ENCODE peak calls at places on chromosomes 1 and 21, in seven cellular contexts. Y, P, W, R, Z, K and H are unnamed samples. For H3K36me3, the result is how much of the 10 kb centered on the place peaks cover.

GRCh38 chr1:223116950-223117349 is 26.1 kb downstream of the TLR5 start:
- DNase-seq in Y (no peak), P (no peak), K (no peak), R (no peak), Z (no peak), W (no peak), H (no peak)

GRCh38 chr1:207938016-207938415 is 27.1 kb upstream of the CD34 start:
- DNase-seq in Y (no peak), Z (no peak), K (peak), P (no peak), W (no peak), R (peak), H (no peak)

GRCh38 chr1:23483327-23484252 is at the start of gene ASAP3:
- DNase-seq in Y (peak), P (no peak), W (no peak), R (peak), K (peak), Z (peak), H (no peak)

GRCh38 chr1:109255673-109256072 is 6.3 kb downstream of the CELSR2 start:
- DNase-seq in Y (no peak), P (no peak), W (no peak), R (no peak), K (no peak), Z (no peak), H (no peak)

GRCh38 chr1:100767176-100767876 is 47.8 kb downstream of the VCAM1 start:
- DNase-seq in Z (no peak), K (peak), Y (no peak), P (no peak), W (no peak), R (no peak), H (no peak)

GRCh38 chr1:1567152-1567830 is 7.4 kb downstream of the SSU72 start:
- DNase-seq in W (no peak), Z (no peak), Y (peak), K (no peak), P (no peak), R (no peak), H (no peak)

GRCh38 chr1:81179239-81179638 is 621.5 kb upstream of the ADGRL2 start:
- DNase-seq in R (peak), Z (no peak), K (peak), W (no peak), Y (no peak), P (no peak), H (no peak)

GRCh38 chr1:10338047-10338446 is 60.8 kb upstream of the PGD start:
- DNase-seq in Y (peak), K (peak), W (no peak), R (peak), P (no peak), Z (peak), H (no peak)

GRCh38 chr1:184877992-184878391 is 96.3 kb downstream of the NIBAN1 start:
- DNase-seq in Y (no peak), Z (no peak), K (no peak), R (no peak), W (no peak), P (no peak), H (no peak)

GRCh38 chr21:40507978-40508377 is 339.0 kb downstream of the DSCAM start:
- DNase-seq in W (no peak), Z (no peak), Y (no peak), P (no peak), R (no peak), K (no peak), H (no peak)

GRCh38 chr1:179938752-179939151 is 15.9 kb upstream of the CEP350 start:
- DNase-seq in Z (no peak), R (peak), K (peak), W (no peak), Y (no peak), P (no peak), H (no peak)

GRCh38 chr1:199774433-199775089 is 252.9 kb upstream of the NR5A2 start:
- DNase-seq in Z (no peak), K (peak), W (no peak), R (peak), P (no peak), Y (no peak), H (no peak)

GRCh38 chr21:44261675-44262295 is at the start of gene DNMT3L:
- DNase-seq in Y (peak), P (no peak), W (no peak), K (no peak), R (no peak), Z (no peak), H (no peak)

GRCh38 chr1:168243200-168243599 is 17.4 kb downstream of the SFT2D2 start:
- DNase-seq in R (no peak), K (no peak), Z (no peak), Y (no peak), P (no peak), W (no peak), H (no peak)

GRCh38 chr1:227926896-227927885 is 20.5 kb downstream of the WNT9A start:
- DNase-seq in R (no peak), Y (peak), Z (no peak), K (no peak), W (no peak), P (no peak), H (no peak)

GRCh38 chr1:229420765-229421164 is 13.1 kb downstream of the ACTA1 start:
- DNase-seq in R (peak), Y (no peak), Z (no peak), K (no peak), P (no peak), W (no peak), H (no peak)

GRCh38 chr1:233244183-233244582 is 51.3 kb downstream of the PCNX2 start:
- DNase-seq in R (peak), W (no peak), Z (no peak), P (no peak), Y (no peak), K (peak), H (no peak)

GRCh38 chr1:56385314-56385713 is 194.0 kb downstream of the PLPP3 start:
- DNase-seq in P (no peak), Z (no peak), R (no peak), Y (no peak), K (no peak), W (no peak), H (no peak)

GRCh38 chr1:2864203-2864905 is 62.9 kb upstream of the TTC34 start:
- DNase-seq in P (no peak), R (no peak), Z (no peak), Y (peak), K (no peak), W (no peak), H (no peak)

GRCh38 chr1:84089470-84090261 is 54.4 kb upstream of the PRKACB start:
- DNase-seq in R (peak), K (peak), P (no peak), Z (no peak), W (no peak), Y (no peak), H (no peak)

GRCh38 chr1:18948048-18948912 is 8.2 kb downstream of the IFFO2 start:
- DNase-seq in K (peak), P (peak), Y (no peak), R (no peak), W (peak), Z (no peak), H (peak)

GRCh38 chr1:243851765-243852164 is 1.7 kb upstream of the AKT3 start:
- DNase-seq in P (no peak), Y (no peak), Z (no peak), W (no peak), R (no peak), K (no peak), H (no peak)

GRCh38 chr21:37365657-37366487 is 701 bp upstream of the DYRK1A start:
- DNase-seq in W (peak), P (no peak), R (peak), Z (peak), K (peak), Y (peak), H (peak)

GRCh38 chr1:56666112-56666608 is 21.0 kb downstream of the PRKAA2 start:
- DNase-seq in P (no peak), Z (no peak), W (no peak), K (no peak), R (no peak), Y (no peak), H (no peak)

GRCh38 chr1:35202048-35202719 is 9.2 kb upstream of the SFPQ start:
- DNase-seq in K (peak), P (no peak), Y (peak), R (peak), Z (peak), W (peak), H (peak)

GRCh38 chr1:20430355-20431290 is 55.4 kb downstream of the CAMK2N1 start:
- DNase-seq in R (peak), Y (no peak), P (no peak), K (peak), W (no peak), Z (no peak), H (no peak)

GRCh38 chr1:155940531-155940992 is 876 bp upstream of the RXFP4 start:
- DNase-seq in K (peak), R (peak), W (no peak), Z (no peak), Y (no peak), P (no peak), H (peak)

GRCh38 chr1:20385630-20386029 is 95.0 kb downstream of the VWA5B1 start:
- DNase-seq in W (no peak), R (no peak), Y (no peak), K (no peak), Z (no peak), P (no peak), H (peak)

GRCh38 chr1:41242645-41243171 is 602 bp upstream of the SCMH1 start:
- DNase-seq in P (no peak), K (no peak), Z (no peak), R (no peak), W (no peak), Y (no peak), H (no peak)

GRCh38 chr1:2248127-2248826 is 20.2 kb downstream of the SKI start:
- DNase-seq in Y (no peak), R (peak), P (no peak), K (no peak), W (no peak), Z (no peak), H (peak)

GRCh38 chr1:17572264-17572985 is 32.9 kb downstream of the ARHGEF10L start:
- DNase-seq in R (peak), W (no peak), Y (no peak), K (no peak), Z (no peak), P (no peak), H (no peak)

GRCh38 chr1:203733009-203733863 is 31.7 kb upstream of the LAX1 start:
- DNase-seq in Z (no peak), P (no peak), Y (no peak), K (no peak), W (no peak), R (no peak), H (no peak)
- H3K36me3 ChIP-seq in Z (half or more), P (under half), Y (half or more), K (under half), W (under half), R (under half), H (under half)

GRCh38 chr1:187476671-187477070 is 647.9 kb downstream of the PLA2G4A start:
- DNase-seq in W (no peak), K (peak), Y (no peak), R (no peak), Z (no peak), P (no peak), H (no peak)

GRCh38 chr1:187477103-187477502 is 648.4 kb downstream of the PLA2G4A start:
- DNase-seq in W (no peak), P (no peak), K (no peak), Y (no peak), R (no peak), Z (no peak), H (no peak)

GRCh38 chr1:187481581-187482148 is 652.9 kb downstream of the PLA2G4A start:
- DNase-seq in W (no peak), R (no peak), K (no peak), P (no peak), Z (no peak), Y (no peak), H (no peak)
- H3K4me3 ChIP-seq in W (no peak), R (no peak), K (no peak), P (no peak), Z (no peak), Y (no peak), H (no peak)

GRCh38 chr1:247338723-247339270 is 7.1 kb upstream of the ZNF496 start:
- DNase-seq in Y (no peak), K (peak), P (no peak), W (no peak), Z (no peak), R (no peak), H (no peak)
- H3K36me3 ChIP-seq in Y (under half), K (under half), P (under half), W (under half), Z (under half), R (under half), H (under half)

GRCh38 chr1:220879509-220880366 is 495 bp downstream of the HLX start:
- DNase-seq in Y (peak), P (no peak), R (no peak), W (no peak), K (peak), Z (peak), H (peak)
- H3K4me3 ChIP-seq in Y (peak), P (peak), R (peak), W (peak), K (peak), Z (peak), H (peak)

DNA sequence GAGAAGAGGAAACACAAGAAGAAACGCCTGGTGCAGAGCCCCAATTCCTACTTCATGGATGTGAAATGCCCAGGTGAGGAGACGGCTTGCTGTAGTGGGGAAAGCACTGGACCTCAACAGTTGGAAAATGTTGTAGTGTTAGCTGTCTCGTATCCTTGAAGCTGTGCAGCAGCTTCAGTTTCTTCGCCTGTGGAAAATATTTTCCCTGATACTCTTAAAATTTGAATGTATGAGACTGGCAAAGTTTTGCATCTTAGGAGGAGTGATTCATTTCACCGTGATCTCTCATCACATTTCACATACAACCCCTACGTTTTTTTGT is 550 bp downstream of the RPS27 start:
- DNase-seq in P (no peak), Y (no peak), R (no peak), Z (no peak), K (peak), W (no peak), H (no peak)
- H3K36me3 ChIP-seq in P (under half), Y (under half), R (under half), Z (under half), K (under half), W (under half), H (under half)

GRCh38 chr1:107362468-107362867 is 221.6 kb downstream of the NTNG1 start:
- DNase-seq in R (no peak), P (no peak), W (no peak), Y (no peak), K (no peak), Z (no peak), H (no peak)

GRCh38 chr1:107358611-107359342 is 217.9 kb downstream of the NTNG1 start:
- DNase-seq in K (peak), Z (no peak), W (no peak), P (no peak), R (no peak), Y (no peak), H (no peak)

GRCh38 chr1:107357381-107357780 is 216.5 kb downstream of the NTNG1 start:
- DNase-seq in Z (no peak), P (no peak), W (no peak), R (no peak), Y (no peak), K (peak), H (no peak)

GRCh38 chr1:107359472-107360241 is 218.8 kb downstream of the NTNG1 start:
- DNase-seq in Z (no peak), P (no peak), K (no peak), W (no peak), R (no peak), Y (no peak), H (no peak)
- H3K4me3 ChIP-seq in Z (no peak), P (no peak), K (no peak), W (no peak), R (no peak), Y (no peak), H (peak)

GRCh38 chr1:26471498-26472329 is 526 bp upstream of the HMGN2 start:
- DNase-seq in R (peak), P (peak), Y (peak), Z (peak), K (peak), W (peak), H (peak)

GRCh38 chr1:26474824-26475223 is 2.6 kb downstream of the HMGN2 start:
- DNase-seq in Z (no peak), K (no peak), W (no peak), P (no peak), R (peak), Y (no peak), H (no peak)

GRCh38 chr1:26471201-26471497 is 1.1 kb upstream of the HMGN2 start:
- DNase-seq in R (no peak), W (no peak), P (no peak), Y (no peak), Z (no peak), K (no peak), H (no peak)

GRCh38 chr1:26472901-26473845 is 933 bp downstream of the HMGN2 start:
- DNase-seq in K (peak), Y (peak), Z (peak), W (peak), R (peak), P (peak), H (peak)

GRCh38 chr1:26472330-26472900 is at the start of gene HMGN2:
- DNase-seq in Y (peak), Z (peak), P (peak), K (peak), W (peak), R (peak), H (peak)
- H3K36me3 ChIP-seq in Y (half or more), Z (under half), P (under half), K (under half), W (under half), R (under half), H (under half)

GRCh38 chr1:151944859-151945575 is 35.7 kb upstream of the THEM4 start:
- DNase-seq in P (no peak), W (no peak), K (peak), Y (no peak), Z (no peak), R (no peak), H (no peak)
- H3K4me3 ChIP-seq in P (no peak), W (no peak), K (peak), Y (no peak), Z (peak), R (no peak), H (no peak)

GRCh38 chr1:51753969-51754368 is 124.6 kb downstream of the NRDC start:
- DNase-seq in P (no peak), W (no peak), R (no peak), Z (no peak), K (no peak), Y (no peak), H (no peak)
- H3K36me3 ChIP-seq in P (under half), W (under half), R (under half), Z (under half), K (under half), Y (half or more), H (half or more)